ENCODE peak calls at places on chromosomes 6 and 20, in five cellular contexts. R, B, I, N and K are unnamed samples.

GRCh38 chr6:31308050-31308844 is 36.4 kb upstream of the HLA-C start:
- DNase-seq in I (peak; percentile 66), R (no peak), N (no peak), B (no peak), K (peak; percentile 97)

GRCh38 chr20:13493143-13493542 is 145.6 kb downstream of the TASP1 start:
- DNase-seq in B (no peak), I (no peak), N (no peak), R (no peak), K (no peak)

GRCh38 chr6:89763550-89763949 is 56.0 kb downstream of the MDN1 start:
- DNase-seq in N (no peak), B (no peak), I (no peak), R (no peak), K (no peak)

GRCh38 chr6:7146079-7146828 is 38.5 kb downstream of the RREB1 start:
- DNase-seq in R (no peak), I (no peak), N (no peak), B (peak; percentile 84), K (peak; percentile 73)

GRCh38 chr6:139250296-139251274 is 41.2 kb downstream of the TXLNB start:
- DNase-seq in N (peak; percentile 55), I (peak; percentile 56), R (peak; percentile 64), B (peak; percentile 58), K (peak; percentile 56)

GRCh38 chr6:9527679-9528286 is 887.1 kb downstream of the TFAP2A start:
- DNase-seq in N (no peak), B (no peak), R (no peak), I (no peak), K (no peak)

GRCh38 chr6:159490298-159490937 is 202.6 kb downstream of the SOD2 start:
- DNase-seq in B (no peak), N (no peak), R (no peak), I (no peak), K (no peak)

GRCh38 chr6:6969761-6970223 is 138.0 kb upstream of the RREB1 start:
- DNase-seq in N (peak; percentile 84), B (peak; percentile 63), I (no peak), R (no peak), K (no peak)

GRCh38 chr6:1363729-1364572 is 25.4 kb upstream of the FOXF2 start:
- DNase-seq in I (no peak), N (peak; percentile 18), R (no peak), B (no peak), K (peak; percentile 35)

GRCh38 chr20:25054995-25055629 is 2.8 kb downstream of the ACSS1 start:
- DNase-seq in I (no peak), R (no peak), B (peak; percentile 80), N (no peak), K (no peak)

GRCh38 chr6:11979866-11980265 is 32.2 kb upstream of the HIVEP1 start:
- DNase-seq in I (no peak), N (no peak), R (no peak), B (no peak), K (no peak)

GRCh38 chr6:82022614-82023102 is 224.9 kb downstream of the IBTK start:
- DNase-seq in I (no peak), B (peak; percentile 39), N (peak; percentile 73), R (no peak), K (no peak)

GRCh38 chr6:81894286-81894685 is 141.8 kb upstream of the TENT5A start:
- DNase-seq in I (no peak), R (no peak), B (no peak), N (no peak), K (no peak)

GRCh38 chr6:166618866-166619761 is 7.9 kb downstream of the RPS6KA2 start:
- DNase-seq in B (no peak), I (no peak), N (no peak), R (no peak), K (no peak)

GRCh38 chr6:39204646-39205244 is 24.5 kb downstream of the KCNK5 start:
- DNase-seq in B (no peak), I (no peak), N (no peak), R (no peak), K (no peak)

GRCh38 chr6:52691718-52692117 is 20.8 kb downstream of the TMEM14A start:
- DNase-seq in B (no peak), N (no peak), I (no peak), R (no peak), K (no peak)

GRCh38 chr20:53774487-53775203 is 181.0 kb upstream of the ZNF217 start:
- DNase-seq in N (peak; percentile 54), I (no peak), R (no peak), B (no peak), K (no peak)

GRCh38 chr6:111971866-111972532 is 81.9 kb upstream of the CCN6 start:
- DNase-seq in I (no peak), R (no peak), N (no peak), B (no peak), K (no peak)

GRCh38 chr6:27188206-27188884 is 59.2 kb upstream of the PRSS16 start:
- DNase-seq in I (no peak), R (peak; percentile 60), N (peak; percentile 44), B (peak; percentile 6), K (peak; percentile 70)

GRCh38 chr6:151370509-151371078 is 20.8 kb downstream of the ZBTB2 start:
- DNase-seq in R (no peak), N (no peak), B (no peak), I (no peak), K (peak; percentile 39)

GRCh38 chr20:54021446-54022235 is 48.8 kb downstream of the BCAS1 start:
- DNase-seq in B (no peak), N (no peak), R (no peak), I (no peak), K (no peak)

GRCh38 chr20:49594143-49594928 is 26.4 kb upstream of the PTGIS start:
- DNase-seq in R (no peak), B (no peak), N (no peak), I (no peak), K (no peak)

GRCh38 chr6:29943053-29943966 is 978 bp downstream of the HLA-A start:
- DNase-seq in B (no peak), I (no peak), R (peak; percentile 50), N (no peak), K (no peak)

GRCh38 chr6:131960371-131961133 is 9.4 kb upstream of the CCN2 start:
- DNase-seq in I (no peak), R (no peak), N (no peak), B (no peak), K (no peak)

GRCh38 chr20:58077282-58077681 is 151.2 kb downstream of the ANKRD60 start:
- DNase-seq in R (no peak), N (no peak), I (no peak), B (no peak), K (no peak)

GRCh38 chr6:26322645-26323482 is 42.1 kb upstream of the BTN3A2 start:
- DNase-seq in R (peak; percentile 48), B (peak; percentile 93), I (no peak), N (peak; percentile 82), K (peak; percentile 76)

GRCh38 chr6:44178424-44179071 is 19.9 kb downstream of the CAPN11 start:
- DNase-seq in I (no peak), N (no peak), B (no peak), R (no peak), K (no peak)

GRCh38 chr20:34951652-34952051 is 4.0 kb downstream of the GSS start:
- DNase-seq in B (no peak), I (no peak), N (no peak), R (no peak), K (no peak)

GRCh38 chr6:23414204-23414501 is 711.9 kb upstream of the NRSN1 start:
- DNase-seq in B (no peak), R (peak; percentile 26), N (no peak), I (no peak), K (no peak)

GRCh38 chr6:36242161-36242560 is 27.7 kb upstream of the PNPLA1 start:
- DNase-seq in B (no peak), I (no peak), R (no peak), N (no peak), K (no peak)

GRCh38 chr6:36244641-36245280 is 25.1 kb upstream of the PNPLA1 start:
- DNase-seq in I (no peak), R (no peak), B (peak; percentile 88), N (peak; percentile 23), K (no peak)

GRCh38 chr6:36241728-36242127 is 28.1 kb upstream of the PNPLA1 start:
- DNase-seq in I (no peak), N (no peak), R (no peak), B (no peak), K (no peak)

GRCh38 chr6:36245572-36246031 is 24.3 kb upstream of the PNPLA1 start:
- DNase-seq in N (no peak), R (peak; percentile 65), B (no peak), I (no peak), K (peak; percentile 33)

DNA sequence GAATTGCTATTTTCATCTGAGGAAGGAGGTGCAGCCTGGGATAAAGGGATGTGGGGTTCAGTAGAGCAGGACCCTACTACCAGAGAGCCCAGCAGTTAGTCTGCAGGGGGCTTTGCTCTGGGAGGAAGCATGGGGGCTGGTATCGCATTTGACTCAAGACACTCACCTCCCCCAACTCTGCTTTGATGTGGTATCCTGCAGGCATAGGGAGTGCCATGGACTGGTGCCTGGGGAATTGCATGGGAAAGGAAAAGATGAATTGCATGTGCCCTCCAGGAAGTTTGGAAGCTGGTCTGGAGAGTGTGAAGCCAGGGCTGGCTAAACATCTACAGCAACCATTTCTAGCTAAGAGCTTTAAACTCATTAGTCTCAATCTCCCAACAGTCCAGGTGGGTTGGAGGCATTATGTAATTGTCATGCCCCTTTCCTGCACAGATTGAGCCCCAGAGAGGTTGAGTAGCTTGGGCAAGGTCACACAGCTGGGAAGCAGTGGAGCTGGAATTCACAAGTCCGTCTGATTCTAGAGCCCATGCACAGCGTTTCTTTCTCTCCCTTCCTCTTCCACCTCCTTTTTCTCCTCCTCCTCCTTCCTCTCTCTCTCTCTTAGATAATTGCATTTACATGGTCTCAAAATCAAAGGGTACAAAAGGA is 26.2 kb upstream of the PNPLA1 start:
- DNase-seq in B (no peak), R (no peak), N (no peak), I (no peak), K (no peak)
- TF ChIP-seq JUND in B (no peak), R (no peak), N (no peak), I (no peak), K (no peak)

GRCh38 chr20:2809690-2810089 is 5.1 kb upstream of the C20orf141 start:
- DNase-seq in N (no peak), R (no peak), I (no peak), B (no peak), K (no peak)

GRCh38 chr20:2814076-2814475 is 711 bp upstream of the C20orf141 start:
- DNase-seq in R (peak; percentile 12), N (no peak), B (no peak), I (no peak), K (no peak)

GRCh38 chr20:2815242-2815900 is 584 bp downstream of the C20orf141 start:
- DNase-seq in R (peak; percentile 11), B (no peak), N (no peak), I (no peak), K (no peak)

GRCh38 chr20:2814587-2815051 is at the start of gene C20orf141:
- DNase-seq in N (no peak), B (no peak), I (no peak), R (peak; percentile 56), K (no peak)

GRCh38 chr20:2812189-2812588 is 2.6 kb upstream of the C20orf141 start:
- DNase-seq in N (no peak), B (no peak), I (no peak), R (no peak), K (no peak)
- TF ChIP-seq JUND in N (no peak), B (no peak), I (no peak), R (no peak), K (no peak)

GRCh38 chr20:46087161-46087560 is 2.6 kb downstream of the NCOA5 start:
- DNase-seq in I (no peak), R (no peak), B (peak; percentile 21), N (no peak), K (peak; percentile 39)
- TF ChIP-seq JUND in I (no peak), R (no peak), B (no peak), N (no peak), K (no peak)

GRCh38 chr6:137352859-137353258 is 133.7 kb upstream of the IFNGR1 start:
- DNase-seq in B (peak; percentile 93), I (no peak), R (no peak), N (no peak), K (no peak)
- TF ChIP-seq JUND in B (no peak), I (no peak), R (no peak), N (no peak), K (no peak)